ENCODE peak calls at places on chromosomes 12 and 14, in seven cellular contexts. One of them, this sample, is unnamed.

GRCh38 chr14:67510121-67510520 is 21.6 kb upstream of the TMEM229B start:
- DNase-seq in heart right ventricle: no peak
- DNase-seq in H9: no peak
- DNase-seq in fibroblast of the aortic adventitia: peak; percentile 16
- DNase-seq in A549: no peak
- DNase-seq in lung: no peak
- DNase-seq in stomach: no peak
- DNase-seq in this sample: no peak

GRCh38 chr12:65666876-65667275 is 157.4 kb upstream of the HMGA2 start:
- DNase-seq in A549: no peak
- DNase-seq in lung: no peak
- DNase-seq in heart right ventricle: no peak
- DNase-seq in H9: no peak
- DNase-seq in fibroblast of the aortic adventitia: peak; percentile 70
- DNase-seq in stomach: no peak
- DNase-seq in this sample: no peak

GRCh38 chr12:19316420-19316819 is 122.9 kb upstream of the AEBP2 start:
- DNase-seq in lung: no peak
- DNase-seq in fibroblast of the aortic adventitia: peak; percentile 30
- DNase-seq in A549: no peak
- DNase-seq in stomach: no peak
- DNase-seq in H9: no peak
- DNase-seq in heart right ventricle: no peak
- DNase-seq in this sample: no peak

GRCh38 chr12:1273051-1273450 is 282.0 kb downstream of the ERC1 start:
- DNase-seq in A549: no peak
- DNase-seq in stomach: no peak
- DNase-seq in fibroblast of the aortic adventitia: no peak
- DNase-seq in lung: no peak
- DNase-seq in H9: no peak
- DNase-seq in heart right ventricle: no peak
- DNase-seq in this sample: no peak

GRCh38 chr14:99234982-99235491 is 37.0 kb downstream of the BCL11B start:
- DNase-seq in heart right ventricle: no peak
- DNase-seq in stomach: no peak
- DNase-seq in A549: no peak
- DNase-seq in fibroblast of the aortic adventitia: no peak
- DNase-seq in lung: no peak
- DNase-seq in H9: peak; percentile 92
- DNase-seq in this sample: no peak

GRCh38 chr12:133201888-133202287 is 20.6 kb downstream of the ZNF268 start:
- DNase-seq in H9: no peak
- DNase-seq in A549: no peak
- DNase-seq in lung: no peak
- DNase-seq in stomach: no peak
- DNase-seq in heart right ventricle: no peak
- DNase-seq in fibroblast of the aortic adventitia: no peak
- DNase-seq in this sample: no peak

GRCh38 chr12:52494100-52494499 is 1.0 kb upstream of the KRT6A start:
- DNase-seq in A549: no peak
- DNase-seq in stomach: no peak
- DNase-seq in heart right ventricle: no peak
- DNase-seq in H9: no peak
- DNase-seq in fibroblast of the aortic adventitia: no peak
- DNase-seq in lung: no peak
- DNase-seq in this sample: no peak

GRCh38 chr14:75064205-75064567 is 362 bp upstream of the ACYP1 start:
- DNase-seq in heart right ventricle: no peak
- DNase-seq in fibroblast of the aortic adventitia: no peak
- DNase-seq in lung: no peak
- DNase-seq in H9: no peak
- DNase-seq in A549: no peak
- DNase-seq in stomach: no peak
- DNase-seq in this sample: no peak

GRCh38 chr14:67998804-67999203 is 179.2 kb downstream of the RAD51B start:
- DNase-seq in H9: no peak
- DNase-seq in fibroblast of the aortic adventitia: no peak
- DNase-seq in heart right ventricle: no peak
- DNase-seq in A549: no peak
- DNase-seq in stomach: no peak
- DNase-seq in lung: no peak
- DNase-seq in this sample: no peak

GRCh38 chr14:55354500-55354899 is 57.1 kb downstream of the ATG14 start:
- DNase-seq in heart right ventricle: no peak
- DNase-seq in fibroblast of the aortic adventitia: peak; percentile 61
- DNase-seq in lung: no peak
- DNase-seq in stomach: peak; percentile 53
- DNase-seq in A549: peak; percentile 44
- DNase-seq in H9: peak; percentile 76
- DNase-seq in this sample: peak; percentile 63

GRCh38 chr12:69540606-69541386 is 44.5 kb upstream of the CCT2 start:
- DNase-seq in lung: no peak
- DNase-seq in stomach: no peak
- DNase-seq in heart right ventricle: no peak
- DNase-seq in A549: no peak
- DNase-seq in fibroblast of the aortic adventitia: peak; percentile 74
- DNase-seq in H9: no peak
- DNase-seq in this sample: no peak

GRCh38 chr12:75783093-75783877 is 248.3 kb downstream of the PHLDA1 start:
- DNase-seq in lung: no peak
- DNase-seq in heart right ventricle: peak; percentile 10
- DNase-seq in A549: no peak
- DNase-seq in stomach: no peak
- DNase-seq in H9: no peak
- DNase-seq in fibroblast of the aortic adventitia: no peak
- DNase-seq in this sample: no peak

GRCh38 chr14:23093993-23094665 is 807 bp downstream of the ACIN1 start:
- DNase-seq in lung: no peak
- DNase-seq in heart right ventricle: no peak
- DNase-seq in A549: peak; percentile 90
- DNase-seq in stomach: no peak
- DNase-seq in H9: peak; percentile 91
- DNase-seq in fibroblast of the aortic adventitia: no peak
- DNase-seq in this sample: no peak

GRCh38 chr12:89636054-89636775 is 72.4 kb downstream of the ATP2B1 start:
- DNase-seq in H9: no peak
- DNase-seq in A549: peak; percentile 18
- DNase-seq in fibroblast of the aortic adventitia: no peak
- DNase-seq in stomach: no peak
- DNase-seq in lung: no peak
- DNase-seq in heart right ventricle: no peak
- DNase-seq in this sample: no peak

GRCh38 chr12:25816637-25817036 is 141.8 kb upstream of the RASSF8 start:
- DNase-seq in A549: no peak
- DNase-seq in H9: no peak
- DNase-seq in lung: no peak
- DNase-seq in stomach: no peak
- DNase-seq in fibroblast of the aortic adventitia: no peak
- DNase-seq in heart right ventricle: no peak
- DNase-seq in this sample: no peak

GRCh38 chr12:52278931-52279682 is 4.7 kb downstream of the KRT86 start:
- DNase-seq in heart right ventricle: peak; percentile 82
- DNase-seq in stomach: peak; percentile 85
- DNase-seq in A549: peak; percentile 87
- DNase-seq in H9: peak; percentile 88
- DNase-seq in lung: peak; percentile 73
- DNase-seq in fibroblast of the aortic adventitia: peak; percentile 83
- DNase-seq in this sample: peak; percentile 90

GRCh38 chr12:32918890-32919791 is 22.6 kb upstream of the PKP2 start:
- DNase-seq in heart right ventricle: no peak
- DNase-seq in A549: no peak
- DNase-seq in stomach: no peak
- DNase-seq in lung: no peak
- DNase-seq in fibroblast of the aortic adventitia: peak; percentile 66
- DNase-seq in H9: no peak
- DNase-seq in this sample: no peak

GRCh38 chr14:64723691-64724577 is 19.7 kb downstream of the PLEKHG3 start:
- DNase-seq in A549: no peak
- DNase-seq in H9: no peak
- DNase-seq in stomach: no peak
- DNase-seq in lung: no peak
- DNase-seq in heart right ventricle: no peak
- DNase-seq in fibroblast of the aortic adventitia: no peak
- DNase-seq in this sample: no peak

GRCh38 chr14:52333108-52333507 is 19.0 kb downstream of the PTGER2 start:
- DNase-seq in A549: no peak
- DNase-seq in lung: no peak
- DNase-seq in H9: no peak
- DNase-seq in heart right ventricle: no peak
- DNase-seq in stomach: no peak
- DNase-seq in fibroblast of the aortic adventitia: no peak
- DNase-seq in this sample: no peak

GRCh38 chr12:75978677-75979076 is 52.9 kb downstream of the PHLDA1 start:
- DNase-seq in heart right ventricle: no peak
- DNase-seq in H9: no peak
- DNase-seq in lung: no peak
- DNase-seq in fibroblast of the aortic adventitia: no peak
- DNase-seq in stomach: no peak
- DNase-seq in A549: no peak
- DNase-seq in this sample: no peak

GRCh38 chr14:104940526-104941150 is 16.0 kb downstream of the PLD4 start:
- DNase-seq in fibroblast of the aortic adventitia: no peak
- DNase-seq in heart right ventricle: no peak
- DNase-seq in lung: no peak
- DNase-seq in stomach: no peak
- DNase-seq in A549: no peak
- DNase-seq in H9: no peak
- DNase-seq in this sample: peak; percentile 11
- TF ChIP-seq CTCF in fibroblast of the aortic adventitia: no peak
- TF ChIP-seq CTCF in heart right ventricle: no peak
- TF ChIP-seq CTCF in lung: no peak
- TF ChIP-seq CTCF in stomach: no peak
- TF ChIP-seq CTCF in A549: no peak
- TF ChIP-seq CTCF in H9: peak; percentile 48
- TF ChIP-seq CTCF in this sample: no peak

DNA sequence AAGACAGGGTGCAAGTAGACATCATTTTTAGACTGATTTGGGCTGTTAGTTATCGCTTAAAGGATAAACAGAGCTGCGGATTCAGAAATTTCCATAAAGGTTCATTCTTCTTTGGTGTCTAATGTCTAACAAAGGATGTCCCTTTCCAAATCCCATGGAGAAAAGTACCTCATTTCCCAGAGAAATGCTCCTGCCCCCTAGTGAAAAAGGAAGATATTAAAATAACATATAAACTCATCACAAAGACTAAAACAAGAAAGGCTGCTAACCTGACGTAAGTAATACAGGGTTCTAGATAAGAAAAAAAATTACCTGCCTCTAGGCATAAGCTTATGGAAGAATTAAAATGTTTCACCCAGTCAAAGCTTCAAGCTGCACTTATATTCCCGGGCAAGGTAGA is 22.8 kb downstream of the ARMH4 start:
- DNase-seq in heart right ventricle: no peak
- DNase-seq in A549: peak; percentile 17
- DNase-seq in stomach: no peak
- DNase-seq in H9: no peak
- DNase-seq in fibroblast of the aortic adventitia: no peak
- DNase-seq in lung: no peak
- DNase-seq in this sample: no peak
- TF ChIP-seq CTCF in heart right ventricle: no peak
- TF ChIP-seq CTCF in A549: peak; percentile 13
- TF ChIP-seq CTCF in stomach: no peak
- TF ChIP-seq CTCF in H9: peak; percentile 53
- TF ChIP-seq CTCF in fibroblast of the aortic adventitia: peak; percentile 16
- TF ChIP-seq CTCF in lung: no peak
- TF ChIP-seq CTCF in this sample: no peak

GRCh38 chr12:122422769-122423257 is 344 bp upstream of the CLIP1 start:
- DNase-seq in heart right ventricle: no peak
- DNase-seq in stomach: no peak
- DNase-seq in H9: peak; percentile 57
- DNase-seq in fibroblast of the aortic adventitia: peak; percentile 71
- DNase-seq in A549: peak; percentile 35
- DNase-seq in lung: peak; percentile 36
- DNase-seq in this sample: no peak

GRCh38 chr12:122423258-122424165 is 1.0 kb upstream of the CLIP1 start:
- DNase-seq in heart right ventricle: peak; percentile 11
- DNase-seq in fibroblast of the aortic adventitia: peak; percentile 36
- DNase-seq in lung: peak; percentile 31
- DNase-seq in H9: peak; percentile 65
- DNase-seq in A549: no peak
- DNase-seq in stomach: no peak
- DNase-seq in this sample: no peak

GRCh38 chr12:122420471-122421262 is 1.8 kb downstream of the CLIP1 start:
- DNase-seq in A549: no peak
- DNase-seq in heart right ventricle: no peak
- DNase-seq in H9: no peak
- DNase-seq in lung: no peak
- DNase-seq in fibroblast of the aortic adventitia: no peak
- DNase-seq in stomach: no peak
- DNase-seq in this sample: no peak

GRCh38 chr12:122421263-122421814 is 1.1 kb downstream of the CLIP1 start:
- DNase-seq in stomach: peak; percentile 35
- DNase-seq in heart right ventricle: peak; percentile 28
- DNase-seq in lung: peak; percentile 52
- DNase-seq in fibroblast of the aortic adventitia: peak; percentile 69
- DNase-seq in A549: peak; percentile 49
- DNase-seq in H9: no peak
- DNase-seq in this sample: no peak

DNA sequence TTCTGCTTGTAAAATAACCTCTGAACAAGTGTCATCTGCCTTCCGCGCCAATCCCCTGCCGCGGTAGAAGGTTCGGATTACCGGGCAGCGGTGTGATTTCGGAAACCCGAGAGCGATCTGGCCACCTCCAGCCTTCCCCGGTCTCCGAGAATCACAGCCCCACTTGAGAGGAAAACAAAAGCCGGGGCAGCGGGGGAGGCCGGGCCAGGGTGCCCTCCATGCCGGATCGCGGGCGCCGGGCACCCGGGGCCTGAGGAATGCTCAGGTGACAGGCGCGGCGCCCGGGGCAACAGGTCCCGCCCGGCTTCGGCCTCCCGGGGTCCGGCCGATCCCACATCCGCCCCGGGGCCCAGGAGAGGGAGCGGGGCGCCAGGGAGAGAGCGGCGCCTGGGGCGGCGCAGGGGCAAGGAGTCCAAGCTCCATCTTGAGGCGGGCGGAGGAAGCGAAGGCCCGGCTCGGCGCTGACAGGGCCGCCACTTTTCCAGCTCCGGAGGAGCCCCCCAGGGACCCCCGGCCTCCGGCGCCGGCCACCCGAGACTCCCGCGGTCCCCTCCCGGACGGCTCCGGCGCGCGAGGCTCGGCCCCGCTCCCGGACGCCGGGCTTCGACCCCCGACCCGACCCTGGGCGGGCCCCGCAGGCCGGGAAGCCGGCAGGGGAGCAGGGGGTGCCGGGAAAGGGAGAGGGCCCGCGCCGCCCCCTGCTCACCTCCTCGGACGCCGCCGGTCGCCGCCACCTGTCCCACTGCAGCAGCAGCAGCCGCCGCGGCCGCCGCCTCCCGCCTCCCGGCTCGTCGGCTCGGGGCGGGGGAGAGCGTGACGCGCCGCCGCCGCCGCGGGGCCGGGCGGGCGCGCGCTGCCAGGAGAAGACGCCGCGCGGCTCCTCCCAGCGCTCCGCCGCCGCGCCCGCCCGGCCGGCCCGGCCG is at the start of gene CLIP1:
- DNase-seq in stomach: peak; percentile 72
- DNase-seq in fibroblast of the aortic adventitia: peak; percentile 64
- DNase-seq in lung: peak; percentile 68
- DNase-seq in H9: peak; percentile 72
- DNase-seq in A549: peak; percentile 40
- DNase-seq in heart right ventricle: peak; percentile 71
- DNase-seq in this sample: peak; percentile 77
- TF ChIP-seq CTCF in stomach: no peak
- TF ChIP-seq CTCF in fibroblast of the aortic adventitia: peak; percentile 60
- TF ChIP-seq CTCF in lung: no peak
- TF ChIP-seq CTCF in H9: peak; percentile 60
- TF ChIP-seq CTCF in A549: peak; percentile 60
- TF ChIP-seq CTCF in heart right ventricle: peak; percentile 59
- TF ChIP-seq CTCF in this sample: peak; percentile 71

GRCh38 chr14:37903561-37904191 is 304.0 kb upstream of the SSTR1 start:
- DNase-seq in fibroblast of the aortic adventitia: peak; percentile 60
- DNase-seq in heart right ventricle: no peak
- DNase-seq in H9: no peak
- DNase-seq in stomach: no peak
- DNase-seq in lung: no peak
- DNase-seq in A549: peak; percentile 13
- DNase-seq in this sample: peak; percentile 12
- TF ChIP-seq CTCF in fibroblast of the aortic adventitia: peak; percentile 51
- TF ChIP-seq CTCF in heart right ventricle: peak; percentile 61
- TF ChIP-seq CTCF in H9: peak; percentile 86
- TF ChIP-seq CTCF in stomach: peak; percentile 17
- TF ChIP-seq CTCF in lung: peak; percentile 36
- TF ChIP-seq CTCF in A549: peak; percentile 71
- TF ChIP-seq CTCF in this sample: peak; percentile 52